ENCODE peak calls at places on chromosomes 1 and 21, in nine cellular contexts. One of them, this sample, is unnamed.
A peak's percentile ranks its signal among the peaks of the same experiment; 100 is the strongest.

GRCh38 chr1:101136739-101137138 is 100.1 kb upstream of the S1PR1 start:
- DNase-seq in fibroblast of mammary gland: peak; percentile 11
- DNase-seq in lower leg skin: no peak
- DNase-seq in AG10803: peak; percentile 30
- DNase-seq in tibial nerve: no peak
- DNase-seq in kidney epithelial cell: no peak
- DNase-seq in K562: no peak
- DNase-seq in CD8-positive, alpha-beta T cell: no peak
- DNase-seq in tibial artery: no peak
- DNase-seq in this sample: no peak

GRCh38 chr21:32770514-32771133 is 931 bp downstream of the PAXBP1 start:
- DNase-seq in fibroblast of mammary gland: peak; percentile 21
- DNase-seq in tibial nerve: no peak
- DNase-seq in K562: peak; percentile 22
- DNase-seq in CD8-positive, alpha-beta T cell: no peak
- DNase-seq in tibial artery: peak; percentile 72
- DNase-seq in kidney epithelial cell: no peak
- DNase-seq in lower leg skin: no peak
- DNase-seq in AG10803: peak; percentile 17
- DNase-seq in this sample: peak; percentile 20

GRCh38 chr1:219941179-219942118 is 13.1 kb upstream of the SLC30A10 start:
- DNase-seq in lower leg skin: no peak
- DNase-seq in K562: no peak
- DNase-seq in tibial nerve: no peak
- DNase-seq in tibial artery: no peak
- DNase-seq in kidney epithelial cell: no peak
- DNase-seq in AG10803: no peak
- DNase-seq in fibroblast of mammary gland: no peak
- DNase-seq in CD8-positive, alpha-beta T cell: no peak
- DNase-seq in this sample: no peak

GRCh38 chr1:26278303-26278702 is 1.6 kb upstream of the SH3BGRL3 start:
- DNase-seq in AG10803: peak; percentile 82
- DNase-seq in lower leg skin: peak; percentile 92
- DNase-seq in K562: no peak
- DNase-seq in tibial nerve: peak; percentile 43
- DNase-seq in tibial artery: peak; percentile 91
- DNase-seq in CD8-positive, alpha-beta T cell: no peak
- DNase-seq in fibroblast of mammary gland: peak; percentile 82
- DNase-seq in kidney epithelial cell: no peak
- DNase-seq in this sample: peak; percentile 92

GRCh38 chr1:27862671-27863551 is 9.4 kb upstream of the THEMIS2 start:
- DNase-seq in tibial artery: peak; percentile 82
- DNase-seq in K562: no peak
- DNase-seq in AG10803: peak; percentile 99
- DNase-seq in tibial nerve: no peak
- DNase-seq in fibroblast of mammary gland: peak; percentile 100
- DNase-seq in CD8-positive, alpha-beta T cell: no peak
- DNase-seq in kidney epithelial cell: peak; percentile 99
- DNase-seq in lower leg skin: peak; percentile 80
- DNase-seq in this sample: peak; percentile 97

GRCh38 chr1:30452170-30452569 is 271.2 kb downstream of the MATN1 start:
- DNase-seq in fibroblast of mammary gland: no peak
- DNase-seq in tibial artery: no peak
- DNase-seq in kidney epithelial cell: no peak
- DNase-seq in K562: no peak
- DNase-seq in tibial nerve: no peak
- DNase-seq in CD8-positive, alpha-beta T cell: no peak
- DNase-seq in AG10803: no peak
- DNase-seq in lower leg skin: no peak
- DNase-seq in this sample: no peak

GRCh38 chr1:206772228-206773002 is at the start of gene IL10:
- DNase-seq in CD8-positive, alpha-beta T cell: no peak
- DNase-seq in AG10803: no peak
- DNase-seq in lower leg skin: peak; percentile 31
- DNase-seq in tibial artery: peak; percentile 73
- DNase-seq in tibial nerve: no peak
- DNase-seq in fibroblast of mammary gland: no peak
- DNase-seq in kidney epithelial cell: no peak
- DNase-seq in K562: no peak
- DNase-seq in this sample: peak; percentile 10

GRCh38 chr1:118945460-118945859 is 42.7 kb downstream of the TBX15 start:
- DNase-seq in fibroblast of mammary gland: peak; percentile 78
- DNase-seq in kidney epithelial cell: no peak
- DNase-seq in tibial nerve: no peak
- DNase-seq in lower leg skin: no peak
- DNase-seq in AG10803: peak; percentile 79
- DNase-seq in K562: no peak
- DNase-seq in tibial artery: no peak
- DNase-seq in CD8-positive, alpha-beta T cell: no peak
- DNase-seq in this sample: no peak

GRCh38 chr1:228646717-228647522 is 88.4 kb upstream of the RHOU start:
- DNase-seq in kidney epithelial cell: no peak
- DNase-seq in fibroblast of mammary gland: peak; percentile 54
- DNase-seq in CD8-positive, alpha-beta T cell: peak; percentile 67
- DNase-seq in tibial artery: no peak
- DNase-seq in K562: no peak
- DNase-seq in tibial nerve: no peak
- DNase-seq in lower leg skin: no peak
- DNase-seq in AG10803: peak; percentile 58
- DNase-seq in this sample: peak; percentile 34

GRCh38 chr1:214516434-214517326 is 34.7 kb downstream of the PTPN14 start:
- DNase-seq in CD8-positive, alpha-beta T cell: no peak
- DNase-seq in fibroblast of mammary gland: no peak
- DNase-seq in AG10803: no peak
- DNase-seq in K562: no peak
- DNase-seq in tibial nerve: no peak
- DNase-seq in tibial artery: no peak
- DNase-seq in lower leg skin: no peak
- DNase-seq in kidney epithelial cell: no peak
- DNase-seq in this sample: no peak

DNA sequence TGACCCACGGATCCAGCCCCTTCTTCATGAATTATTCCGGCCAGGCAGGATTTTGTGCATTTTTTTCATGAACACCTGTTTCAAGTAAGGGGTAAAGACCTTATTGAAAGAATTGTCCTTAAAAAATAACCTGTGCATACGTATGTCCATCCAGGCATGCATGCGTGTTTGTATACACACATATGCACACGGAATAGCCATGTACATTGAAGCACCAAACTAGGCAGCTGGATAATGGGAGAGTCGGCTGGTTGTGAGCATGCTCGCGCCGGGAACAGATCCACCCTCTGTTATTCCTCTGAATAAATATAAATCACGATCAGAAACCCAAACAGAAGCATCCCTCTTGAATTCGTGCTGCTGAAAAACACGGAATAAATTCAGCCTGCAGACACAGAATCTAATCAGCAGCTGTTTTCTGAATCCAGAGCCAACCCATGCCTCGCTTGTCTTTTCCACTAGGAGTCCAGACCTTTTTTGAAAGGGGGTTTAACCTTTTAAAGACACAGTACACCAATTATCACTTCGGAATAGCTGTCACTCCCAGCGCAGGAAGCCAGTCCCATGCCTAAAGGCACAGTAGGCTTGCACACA is at the start of gene HIVEP3:
- DNase-seq in AG10803: peak; percentile 25
- DNase-seq in K562: no peak
- DNase-seq in lower leg skin: no peak
- DNase-seq in tibial nerve: no peak
- DNase-seq in fibroblast of mammary gland: peak; percentile 24
- DNase-seq in kidney epithelial cell: no peak
- DNase-seq in CD8-positive, alpha-beta T cell: no peak
- DNase-seq in tibial artery: no peak
- DNase-seq in this sample: peak; percentile 36
- TF ChIP-seq CTCF in AG10803: peak; percentile 50
- TF ChIP-seq CTCF in K562: no peak
- TF ChIP-seq CTCF in lower leg skin: no peak
- TF ChIP-seq CTCF in tibial nerve: no peak
- TF ChIP-seq CTCF in fibroblast of mammary gland: peak; percentile 29
- TF ChIP-seq CTCF in kidney epithelial cell: peak; percentile 20
- TF ChIP-seq CTCF in CD8-positive, alpha-beta T cell: no peak
- TF ChIP-seq CTCF in tibial artery: no peak
- TF ChIP-seq CTCF in this sample: peak; percentile 23

DNA sequence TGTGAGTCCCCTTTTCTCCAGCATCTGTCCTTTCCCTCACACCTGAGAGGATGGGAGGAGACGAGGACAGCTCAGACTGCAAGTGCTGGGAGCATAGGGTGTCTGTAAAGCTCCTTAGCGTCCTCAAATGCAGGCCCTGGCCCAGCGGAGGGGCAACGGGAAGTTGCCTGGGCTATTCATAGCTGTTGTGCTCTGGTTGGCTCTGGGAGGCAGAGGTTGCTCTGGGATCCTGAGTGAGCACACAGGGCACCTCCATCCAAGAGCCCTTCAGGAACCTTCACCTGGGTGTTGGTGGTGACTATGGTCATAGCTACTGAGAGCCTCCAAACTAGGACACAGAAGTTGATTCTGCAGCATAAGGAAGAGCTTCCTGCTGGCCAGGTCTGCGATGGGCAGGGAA is 2.6 kb downstream of the PADI1 start:
- DNase-seq in AG10803: no peak
- DNase-seq in kidney epithelial cell: no peak
- DNase-seq in tibial artery: no peak
- DNase-seq in fibroblast of mammary gland: no peak
- DNase-seq in CD8-positive, alpha-beta T cell: no peak
- DNase-seq in tibial nerve: no peak
- DNase-seq in K562: no peak
- DNase-seq in lower leg skin: no peak
- DNase-seq in this sample: no peak
- H3K4me3 ChIP-seq in AG10803: no peak overlapping the region
- H3K4me3 ChIP-seq in kidney epithelial cell: no peak overlapping the region
- H3K4me3 ChIP-seq in tibial artery: no peak overlapping the region
- H3K4me3 ChIP-seq in fibroblast of mammary gland: no peak overlapping the region
- H3K4me3 ChIP-seq in CD8-positive, alpha-beta T cell: no peak overlapping the region
- H3K4me3 ChIP-seq in tibial nerve: no peak overlapping the region
- H3K4me3 ChIP-seq in K562: no peak overlapping the region
- H3K4me3 ChIP-seq in lower leg skin: no peak overlapping the region
- H3K4me3 ChIP-seq in this sample: no peak overlapping the region

GRCh38 chr1:202274611-202275010 is 67.1 kb downstream of the UBE2T start:
- DNase-seq in lower leg skin: no peak
- DNase-seq in tibial artery: peak; percentile 41
- DNase-seq in fibroblast of mammary gland: peak; percentile 44
- DNase-seq in kidney epithelial cell: no peak
- DNase-seq in AG10803: no peak
- DNase-seq in tibial nerve: no peak
- DNase-seq in CD8-positive, alpha-beta T cell: peak; percentile 69
- DNase-seq in K562: peak; percentile 53
- DNase-seq in this sample: peak; percentile 31
- TF ChIP-seq CTCF in lower leg skin: no peak
- TF ChIP-seq CTCF in tibial artery: no peak
- TF ChIP-seq CTCF in fibroblast of mammary gland: peak; percentile 60
- TF ChIP-seq CTCF in kidney epithelial cell: peak; percentile 46
- TF ChIP-seq CTCF in AG10803: peak; percentile 55
- TF ChIP-seq CTCF in tibial nerve: no peak
- TF ChIP-seq CTCF in CD8-positive, alpha-beta T cell: no peak
- TF ChIP-seq CTCF in K562: peak; percentile 78
- TF ChIP-seq CTCF in this sample: peak; percentile 56

GRCh38 chr1:210711825-210712224 is 383.1 kb downstream of the HHAT start:
- DNase-seq in tibial nerve: no peak
- DNase-seq in tibial artery: no peak
- DNase-seq in AG10803: no peak
- DNase-seq in kidney epithelial cell: no peak
- DNase-seq in fibroblast of mammary gland: no peak
- DNase-seq in K562: no peak
- DNase-seq in CD8-positive, alpha-beta T cell: no peak
- DNase-seq in lower leg skin: no peak
- DNase-seq in this sample: no peak

GRCh38 chr1:210706246-210706645 is 377.5 kb downstream of the HHAT start:
- DNase-seq in K562: no peak
- DNase-seq in CD8-positive, alpha-beta T cell: no peak
- DNase-seq in tibial nerve: no peak
- DNase-seq in kidney epithelial cell: no peak
- DNase-seq in AG10803: no peak
- DNase-seq in fibroblast of mammary gland: no peak
- DNase-seq in tibial artery: no peak
- DNase-seq in lower leg skin: no peak
- DNase-seq in this sample: no peak

GRCh38 chr1:210702512-210702911 is 373.8 kb downstream of the HHAT start:
- DNase-seq in CD8-positive, alpha-beta T cell: no peak
- DNase-seq in AG10803: no peak
- DNase-seq in kidney epithelial cell: no peak
- DNase-seq in tibial nerve: no peak
- DNase-seq in fibroblast of mammary gland: no peak
- DNase-seq in K562: no peak
- DNase-seq in tibial artery: no peak
- DNase-seq in lower leg skin: no peak
- DNase-seq in this sample: no peak

GRCh38 chr1:210709694-210710093 is 381.0 kb downstream of the HHAT start:
- DNase-seq in tibial artery: no peak
- DNase-seq in kidney epithelial cell: no peak
- DNase-seq in lower leg skin: no peak
- DNase-seq in tibial nerve: no peak
- DNase-seq in fibroblast of mammary gland: peak; percentile 15
- DNase-seq in K562: no peak
- DNase-seq in AG10803: peak; percentile 12
- DNase-seq in CD8-positive, alpha-beta T cell: no peak
- DNase-seq in this sample: no peak

DNA sequence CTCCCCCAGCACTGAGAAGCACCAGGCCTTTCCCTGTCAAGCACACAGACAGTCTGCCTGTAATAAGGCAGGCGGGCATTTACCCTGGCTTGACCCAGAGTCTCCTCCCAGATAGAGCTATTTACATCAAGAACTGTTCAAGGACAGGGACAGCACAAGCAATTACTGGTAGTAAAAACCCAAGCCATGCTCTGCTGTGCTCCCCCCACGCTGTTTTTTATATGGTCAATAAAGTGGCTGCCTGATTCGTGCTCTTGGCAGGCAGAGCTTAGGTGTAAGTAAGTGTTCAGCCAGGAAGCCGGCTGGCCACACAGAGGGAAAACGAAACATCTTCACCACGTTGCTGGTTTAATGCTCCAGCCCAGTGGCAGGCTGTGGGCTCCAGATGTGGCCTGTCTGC is 378.6 kb downstream of the HHAT start:
- DNase-seq in tibial artery: no peak
- DNase-seq in CD8-positive, alpha-beta T cell: no peak
- DNase-seq in tibial nerve: no peak
- DNase-seq in kidney epithelial cell: no peak
- DNase-seq in lower leg skin: no peak
- DNase-seq in fibroblast of mammary gland: no peak
- DNase-seq in K562: no peak
- DNase-seq in AG10803: no peak
- DNase-seq in this sample: no peak
- H3K4me3 ChIP-seq in tibial artery: no peak overlapping the region
- H3K4me3 ChIP-seq in CD8-positive, alpha-beta T cell: no peak overlapping the region
- H3K4me3 ChIP-seq in tibial nerve: no peak overlapping the region
- H3K4me3 ChIP-seq in kidney epithelial cell: no peak overlapping the region
- H3K4me3 ChIP-seq in lower leg skin: no peak overlapping the region
- H3K4me3 ChIP-seq in fibroblast of mammary gland: no peak overlapping the region
- H3K4me3 ChIP-seq in K562: no peak overlapping the region
- H3K4me3 ChIP-seq in AG10803: no peak overlapping the region
- H3K4me3 ChIP-seq in this sample: no peak overlapping the region